ENCODE peak calls at places on chromosomes 11 and 22, in four cellular contexts. L is nephron progenitor cell, J is natural killer cell, K is fibroblast of lung. E is an unnamed sample.

GRCh38 chr22:45863981-45864751 is 112.8 kb downstream of the WNT7B start:
- DNase-seq in J (peak), K (peak), L (peak), E (peak)

GRCh38 chr11:12075822-12076821 is 34.3 kb upstream of the MICAL2 start:
- DNase-seq in J (no peak), L (no peak), K (peak), E (no peak)

GRCh38 chr22:39734866-39735265 is 158.7 kb downstream of the ENTHD1 start:
- DNase-seq in L (no peak), J (no peak), K (no peak), E (no peak)

GRCh38 chr22:36160499-36160942 is at the start of gene APOL3:
- DNase-seq in L (no peak), J (peak), K (peak), E (no peak)

GRCh38 chr22:19631899-19632670 is 82.2 kb upstream of the SEPTIN5 start:
- DNase-seq in J (no peak), L (peak), K (peak), E (no peak)

GRCh38 chr11:86180415-86180814 is 64.1 kb upstream of the EED start:
- DNase-seq in J (no peak), L (no peak), K (no peak), E (no peak)

GRCh38 chr11:116596346-116597260 is 176.2 kb downstream of the BUD13 start:
- DNase-seq in L (no peak), J (no peak), K (no peak), E (no peak)

GRCh38 chr11:107576497-107577086 is 11.1 kb upstream of the ALKBH8 start:
- DNase-seq in K (peak), J (no peak), L (peak), E (no peak)

GRCh38 chr11:69935941-69936505 is 116.8 kb upstream of the FGF3 start:
- DNase-seq in J (no peak), K (no peak), L (no peak), E (no peak)

GRCh38 chr22:36753916-36754315 is 22.0 kb downstream of the IFT27 start:
- DNase-seq in K (no peak), J (no peak), L (no peak), E (no peak)

GRCh38 chr11:1225386-1226225 is 2.7 kb downstream of the MUC5B start:
- DNase-seq in K (no peak), L (no peak), J (no peak), E (no peak)

GRCh38 chr11:64060861-64061444 is 25.2 kb downstream of the FLRT1 start:
- DNase-seq in K (peak), J (peak), L (peak), E (peak)

GRCh38 chr11:27388869-27389268 is 25.9 kb upstream of the CCDC34 start:
- DNase-seq in L (no peak), J (no peak), K (no peak), E (no peak)

GRCh38 chr11:102312656-102313055 is 4.6 kb upstream of the BIRC3 start:
- DNase-seq in L (no peak), J (no peak), K (peak), E (no peak)

GRCh38 chr11:7072401-7073028 is 16.3 kb upstream of the RBMXL2 start:
- DNase-seq in K (no peak), L (no peak), J (no peak), E (no peak)

GRCh38 chr22:38270091-38270972 is 2.5 kb downstream of the TMEM184B start:
- DNase-seq in J (no peak), L (no peak), K (no peak), E (no peak)

GRCh38 chr11:61834278-61835004 is 6.3 kb downstream of the FADS2 start:
- DNase-seq in K (peak), L (no peak), J (peak), E (peak)

GRCh38 chr11:64524534-64525042 is 66.4 kb upstream of the SLC22A12 start:
- DNase-seq in L (no peak), J (no peak), K (no peak), E (no peak)

GRCh38 chr11:18075444-18075843 is 29.4 kb upstream of the TPH1 start:
- DNase-seq in K (no peak), L (no peak), J (no peak), E (no peak)

GRCh38 chr22:43198126-43198525 is 11.2 kb upstream of the TTLL12 start:
- DNase-seq in K (no peak), L (no peak), J (no peak), E (no peak)

GRCh38 chr11:296976-297665 is 2.2 kb downstream of the IFITM5 start:
- DNase-seq in J (no peak), L (no peak), K (no peak), E (no peak)

GRCh38 chr11:81869337-81870065 is 864.2 kb downstream of the FAM181B start:
- DNase-seq in K (peak), L (no peak), J (peak), E (peak)

GRCh38 chr11:72015511-72016061 is 16.9 kb downstream of the IL18BP start:
- DNase-seq in K (peak), L (peak), J (no peak), E (no peak)

GRCh38 chr11:126561327-126561893 is 205.9 kb downstream of the ST3GAL4 start:
- DNase-seq in L (peak), K (peak), J (no peak), E (no peak)

GRCh38 chr11:42727879-42728278 is 583.9 kb upstream of the API5 start:
- DNase-seq in K (no peak), L (no peak), J (no peak), E (no peak)

GRCh38 chr11:120219157-120219934 is 8.5 kb downstream of the OAF start:
- DNase-seq in K (no peak), J (no peak), L (no peak), E (no peak)

GRCh38 chr11:83815736-83816135 is 529.6 kb upstream of the CCDC90B start:
- DNase-seq in J (no peak), L (no peak), K (no peak), E (no peak)

GRCh38 chr11:83823461-83824025 is 537.4 kb upstream of the CCDC90B start:
- DNase-seq in J (no peak), L (no peak), K (no peak), E (no peak)

GRCh38 chr11:83818349-83818748 is 532.2 kb upstream of the CCDC90B start:
- DNase-seq in J (no peak), L (no peak), K (no peak), E (no peak)

GRCh38 chr11:83816572-83817187 is 530.5 kb upstream of the CCDC90B start:
- DNase-seq in K (peak), L (no peak), J (no peak), E (no peak)

DNA sequence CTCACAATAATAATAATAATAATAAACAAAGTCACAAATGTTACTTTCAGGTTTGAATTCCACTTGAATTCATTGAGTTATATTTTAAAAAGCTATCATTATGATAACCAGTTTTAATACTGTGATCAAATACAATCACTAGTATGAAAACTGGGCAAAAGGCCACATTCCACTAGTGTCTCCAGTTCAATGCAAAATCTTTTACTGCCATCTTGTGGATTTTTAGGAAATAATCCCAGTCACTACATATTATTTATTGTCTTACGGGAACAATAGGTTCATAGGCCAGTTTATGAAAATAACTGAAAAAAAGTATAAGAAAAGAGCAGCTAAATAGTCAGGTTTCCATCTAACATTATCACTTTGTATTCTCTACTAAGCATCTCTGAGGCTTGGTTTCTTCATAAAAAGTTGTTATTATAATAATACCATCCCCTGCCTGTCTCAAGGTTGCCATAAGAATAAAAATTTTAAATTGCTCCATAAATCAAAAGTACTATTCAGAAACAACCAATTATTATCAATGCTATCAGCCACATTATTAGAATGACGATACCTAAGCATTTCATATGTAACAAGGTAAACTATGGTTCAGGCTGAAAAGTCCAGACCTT is 533.9 kb upstream of the CCDC90B start:
- DNase-seq in J (no peak), K (peak), L (no peak), E (no peak)
- TF ChIP-seq CTCF in J (peak), K (peak), L (peak), E (no peak)

DNA sequence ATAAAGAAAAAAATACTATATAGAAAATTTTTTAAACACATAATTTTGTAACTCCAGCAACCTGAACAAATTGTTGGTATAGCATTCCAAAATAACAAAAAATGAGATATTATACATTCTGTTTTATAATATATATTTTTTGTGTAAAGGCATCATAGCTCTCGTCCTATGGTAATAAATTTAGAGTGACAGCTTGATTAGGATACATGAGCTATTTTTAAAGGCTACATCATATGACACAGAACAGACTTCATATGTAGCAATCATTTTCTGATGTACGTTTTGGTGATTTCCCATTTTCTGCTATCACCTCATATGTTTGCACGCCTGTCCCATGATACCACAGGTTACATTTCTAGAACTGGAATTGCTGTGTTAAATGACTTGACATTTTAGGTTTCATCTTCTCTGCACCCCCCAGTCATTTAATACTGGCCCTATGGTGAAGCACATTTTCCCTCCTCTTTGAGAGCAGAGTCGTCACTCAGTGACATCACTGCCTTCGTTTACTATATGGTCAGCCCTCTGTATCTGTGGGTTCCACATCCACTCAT is 19.5 kb downstream of the PC start:
- DNase-seq in K (no peak), J (no peak), L (no peak), E (no peak)
- TF ChIP-seq CTCF in K (no peak), J (no peak), L (no peak), E (no peak)

GRCh38 chr11:99117603-99118002 is 96.9 kb downstream of the CNTN5 start:
- DNase-seq in L (no peak), K (no peak), J (no peak), E (no peak)
- TF ChIP-seq CTCF in L (no peak), K (no peak), J (no peak), E (no peak)

GRCh38 chr11:33455827-33456226 is 198.6 kb downstream of the HIPK3 start:
- DNase-seq in K (no peak), J (no peak), L (no peak), E (no peak)

GRCh38 chr11:33454264-33454663 is 197.1 kb downstream of the HIPK3 start:
- DNase-seq in L (no peak), K (no peak), J (no peak), E (no peak)

GRCh38 chr11:33461726-33462125 is 204.5 kb downstream of the HIPK3 start:
- DNase-seq in L (no peak), J (no peak), K (no peak), E (no peak)

GRCh38 chr11:33461319-33461718 is 204.1 kb downstream of the HIPK3 start:
- DNase-seq in K (no peak), J (no peak), L (no peak), E (no peak)

DNA sequence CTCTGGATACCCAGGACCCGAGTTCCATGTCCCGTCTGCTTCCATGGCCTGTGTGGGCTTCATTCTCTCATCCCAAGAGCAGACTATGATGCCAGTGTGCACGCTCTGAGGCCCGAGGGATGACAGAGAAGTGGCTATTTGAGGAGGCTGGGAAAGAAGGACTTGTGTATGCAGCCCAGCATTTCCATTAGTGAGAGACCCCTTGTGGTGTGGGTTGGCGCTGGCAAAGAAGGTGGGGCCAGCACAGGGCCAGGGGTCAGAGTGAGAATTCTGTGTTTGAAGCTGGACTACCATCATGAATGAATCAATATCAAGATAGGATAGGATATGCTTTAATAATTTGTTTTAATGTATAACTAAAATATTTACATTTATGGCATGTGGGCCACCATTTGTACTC is 200.8 kb downstream of the HIPK3 start:
- DNase-seq in L (no peak), K (no peak), J (no peak), E (no peak)
- TF ChIP-seq CTCF in L (no peak), K (no peak), J (no peak), E (no peak)

GRCh38 chr22:22535662-22536061 is 15.6 kb upstream of the ZNF280A start:
- DNase-seq in L (no peak), K (no peak), J (no peak), E (no peak)
- TF ChIP-seq CTCF in L (no peak), K (no peak), J (no peak), E (no peak)

DNA sequence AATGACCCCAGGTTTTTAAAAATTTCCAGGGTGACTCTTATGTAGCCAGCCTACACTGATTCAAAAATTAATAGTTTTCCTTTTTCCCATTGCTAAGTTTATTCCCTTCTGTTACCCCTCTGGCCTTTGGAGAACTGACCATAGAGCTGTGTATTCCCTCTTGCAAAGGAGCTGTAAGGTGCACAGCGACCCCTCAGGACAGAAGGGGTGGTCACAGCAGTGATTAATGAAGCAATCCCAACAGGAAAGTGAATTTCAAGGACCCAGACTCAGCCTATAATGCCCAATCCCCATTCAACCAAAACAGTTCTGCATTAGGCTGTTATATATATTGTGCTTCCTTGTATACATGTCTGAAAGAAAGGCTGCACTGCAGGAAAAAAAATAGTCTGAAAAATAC is 147.1 kb downstream of the WT1 start:
- DNase-seq in K (no peak), L (no peak), J (no peak), E (no peak)
- TF ChIP-seq CTCF in K (no peak), L (no peak), J (no peak), E (no peak)

DNA sequence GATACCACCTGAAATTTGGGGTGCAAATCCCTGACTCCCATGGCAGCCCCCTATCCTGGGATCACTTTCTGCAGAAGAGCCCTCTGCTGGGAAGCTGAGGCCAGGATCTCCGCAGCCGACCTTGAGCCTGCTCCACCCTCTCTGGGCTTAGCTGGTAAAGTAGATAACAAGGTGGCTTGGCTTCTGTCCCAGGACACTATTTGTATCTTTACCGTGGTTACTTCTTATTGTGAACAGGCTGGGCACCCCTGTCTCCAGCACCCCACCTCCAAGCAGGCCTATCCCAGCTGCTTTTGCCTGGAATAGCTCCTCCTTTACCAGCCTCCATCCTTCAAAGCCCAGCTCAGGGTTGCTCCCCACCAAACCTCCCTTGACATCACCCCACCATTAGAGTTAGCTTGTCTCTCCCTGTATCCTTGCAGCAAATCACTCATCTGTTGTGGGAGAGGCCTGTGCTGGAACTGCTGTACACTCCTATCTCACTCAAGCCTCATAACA is 35.2 kb upstream of the P2RY2 start:
- DNase-seq in K (no peak), J (no peak), L (no peak), E (no peak)
- TF ChIP-seq CTCF in K (no peak), J (no peak), L (no peak), E (no peak)

GRCh38 chr11:44941286-44942021 is 9.2 kb downstream of the TP53I11 start:
- DNase-seq in K (no peak), L (no peak), J (no peak), E (no peak)

GRCh38 chr11:44940424-44940823 is 10.3 kb downstream of the TP53I11 start:
- DNase-seq in L (no peak), J (no peak), K (no peak), E (no peak)

GRCh38 chr11:44940835-44941234 is 9.8 kb downstream of the TP53I11 start:
- DNase-seq in K (no peak), L (no peak), J (no peak), E (no peak)

GRCh38 chr11:44938066-44938691 is 12.5 kb downstream of the TP53I11 start:
- DNase-seq in K (no peak), L (no peak), J (no peak), E (no peak)

DNA sequence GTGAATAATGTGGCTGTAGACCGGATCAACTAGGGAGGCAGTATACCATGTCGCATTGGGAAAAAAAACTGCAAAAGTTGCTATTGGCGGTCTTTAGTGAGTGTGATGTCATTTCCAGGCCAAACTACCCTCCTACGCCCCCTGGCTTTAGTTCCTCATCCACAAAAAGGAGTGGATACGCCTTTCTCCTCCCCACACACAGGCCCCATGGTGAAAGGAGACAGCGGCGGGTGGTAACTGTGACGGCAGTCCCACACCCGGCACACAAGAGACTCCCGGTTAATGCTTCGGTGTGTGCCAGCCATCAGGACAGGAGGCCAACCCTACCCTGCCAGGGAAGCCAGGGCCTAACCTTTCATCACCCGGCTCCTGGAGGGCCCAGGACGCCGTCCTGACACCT is 11.0 kb downstream of the TP53I11 start:
- DNase-seq in K (peak), J (no peak), L (no peak), E (no peak)
- TF ChIP-seq CTCF in K (no peak), J (no peak), L (peak), E (no peak)

E was measured in activated B cell treated with CpG ODN at 0.5 μM for 24 hours.